ENCODE peak calls at places on chromosomes 12 and 14, in eight cellular contexts. O, T, V, I, J, C, X and S are unnamed samples.

GRCh38 chr12:108349245-108349644 is 10.1 kb upstream of the CMKLR1 start:
- DNase-seq in O (no peak), C (no peak), V (no peak), J (no peak), T (no peak), I (no peak), X (peak; percentile 37), S (peak; percentile 33)

GRCh38 chr14:39454906-39455539 is 22.8 kb upstream of the FBXO33 start:
- DNase-seq in O (no peak), T (no peak), J (no peak), I (no peak), X (no peak), C (no peak), V (no peak), S (no peak)

GRCh38 chr12:31019561-31020308 is 53.9 kb upstream of the DDX11 start:
- DNase-seq in O (no peak), I (no peak), J (no peak), T (no peak), V (no peak), X (no peak), C (no peak), S (no peak)

GRCh38 chr12:50555471-50555885 is 50.7 kb downstream of the DIP2B start:
- DNase-seq in J (no peak), X (no peak), I (no peak), C (no peak), O (peak; percentile 62), T (no peak), V (no peak), S (no peak)

GRCh38 chr12:23376238-23376637 is 573.2 kb downstream of the SOX5 start:
- DNase-seq in T (no peak), C (no peak), V (no peak), J (no peak), I (no peak), X (no peak), O (no peak), S (no peak)

GRCh38 chr12:107359382-107359781 is 266.0 kb upstream of the CRY1 start:
- DNase-seq in T (no peak), V (peak; percentile 90), I (peak; percentile 82), O (no peak), C (no peak), X (peak; percentile 92), J (no peak), S (peak; percentile 91)

GRCh38 chr12:62166525-62166924 is 93.7 kb upstream of the USP15 start:
- DNase-seq in O (no peak), X (no peak), I (no peak), T (no peak), C (no peak), V (no peak), J (no peak), S (no peak)

GRCh38 chr12:67271976-67272375 is 2.8 kb downstream of the CAND1 start:
- DNase-seq in T (no peak), I (peak; percentile 45), J (no peak), X (no peak), O (no peak), V (no peak), C (no peak), S (no peak)

GRCh38 chr12:3417937-3418336 is 73.1 kb upstream of the PRMT8 start:
- DNase-seq in C (no peak), V (no peak), T (no peak), O (no peak), X (no peak), I (no peak), J (no peak), S (no peak)

GRCh38 chr12:14774074-14774943 is 29.0 kb downstream of the WBP11 start:
- DNase-seq in V (peak; percentile 97), T (peak; percentile 95), J (peak; percentile 93), I (peak; percentile 97), X (peak; percentile 96), O (peak; percentile 95), C (peak; percentile 74), S (peak; percentile 85)

GRCh38 chr14:93010543-93011541 is 87.9 kb downstream of the CHGA start:
- DNase-seq in T (no peak), I (no peak), J (no peak), V (no peak), O (no peak), C (no peak), X (no peak), S (no peak)

GRCh38 chr14:104116544-104117340 is 21.6 kb upstream of the KIF26A start:
- DNase-seq in C (no peak), O (peak; percentile 45), V (no peak), J (peak; percentile 11), I (no peak), X (no peak), T (no peak), S (no peak)

GRCh38 chr12:101256271-101256670 is 23.6 kb upstream of the UTP20 start:
- DNase-seq in V (no peak), I (peak; percentile 3), T (no peak), J (no peak), O (no peak), C (no peak), X (no peak), S (no peak)